ENCODE peak calls at places on chromosomes 13 and 19, in four cellular contexts. K is HepG2, R is A549, S is GM12878. X is an unnamed sample.

GRCh38 chr19:35642312-35642711 is 767 bp downstream of the ETV2 start:
- DNase-seq in K (no peak), R (no peak), S (no peak), X (peak)

GRCh38 chr19:30692517-30692870 is 320.3 kb downstream of the ZNF536 start:
- DNase-seq in K (no peak), R (no peak), S (no peak), X (no peak)

GRCh38 chr13:74450976-74451375 is 316.8 kb upstream of the KLF12 start:
- DNase-seq in K (no peak), R (no peak), S (no peak), X (no peak)

GRCh38 chr19:51079486-51080110 is 3.1 kb downstream of the KLK14 start:
- DNase-seq in K (no peak), R (no peak), S (no peak), X (no peak)

GRCh38 chr13:44651209-44651608 is 75.1 kb upstream of the TSC22D1 start:
- DNase-seq in K (no peak), R (no peak), S (no peak), X (no peak)

GRCh38 chr13:34372581-34372980 is 554.6 kb downstream of the RFC3 start:
- DNase-seq in K (no peak), R (peak), S (no peak), X (no peak)

GRCh38 chr13:102097708-102098107 is 304.1 kb downstream of the FGF14 start:
- DNase-seq in K (no peak), R (no peak), S (no peak), X (no peak)

GRCh38 chr19:33399081-33399744 is 25.7 kb downstream of the CEBPG start:
- DNase-seq in K (no peak), R (no peak), S (no peak), X (no peak)

GRCh38 chr19:53980553-53981407 is 10.7 kb upstream of the CACNG6 start:
- DNase-seq in K (peak), R (peak), S (no peak), X (peak)

GRCh38 chr13:109738298-109738746 is 48.1 kb downstream of the IRS2 start:
- DNase-seq in K (no peak), R (no peak), S (no peak), X (no peak)

GRCh38 chr19:57587529-57587928 is 3.6 kb downstream of the ZIK1 start:
- DNase-seq in K (no peak), R (no peak), S (no peak), X (no peak)

GRCh38 chr13:21744149-21744548 is 73.3 kb downstream of the FGF9 start:
- DNase-seq in K (no peak), R (no peak), S (no peak), X (no peak)

GRCh38 chr19:44371815-44372480 is 15.5 kb upstream of the ZNF112 start:
- DNase-seq in K (no peak), R (no peak), S (no peak), X (no peak)

GRCh38 chr19:16216744-16217670 is 19.3 kb downstream of the AP1M1 start:
- DNase-seq in K (no peak), R (no peak), S (no peak), X (no peak)

GRCh38 chr19:17741456-17741855 is 9.8 kb upstream of the FCHO1 start:
- DNase-seq in K (no peak), R (no peak), S (no peak), X (no peak)

GRCh38 chr13:51922771-51923480 is 61.2 kb downstream of the CCDC70 start:
- DNase-seq in K (no peak), R (no peak), S (no peak), X (no peak)

GRCh38 chr19:40190891-40191835 is at the start of gene MAP3K10:
- DNase-seq in K (peak), R (peak), S (peak), X (peak)

GRCh38 chr19:11017275-11018035 is 56.6 kb downstream of the SMARCA4 start:
- DNase-seq in K (no peak), R (no peak), S (no peak), X (no peak)

GRCh38 chr19:28426902-28427232 is 786.1 kb downstream of the UQCRFS1 start:
- DNase-seq in K (no peak), R (no peak), S (no peak), X (peak)

GRCh38 chr19:55070755-55071502 is 4.7 kb upstream of the EPS8L1 start:
- DNase-seq in K (no peak), R (peak), S (no peak), X (peak)

GRCh38 chr19:42149447-42150202 is 17.4 kb upstream of the POU2F2 start:
- DNase-seq in K (no peak), R (no peak), S (no peak), X (no peak)

GRCh38 chr19:4151623-4152022 is 1.8 kb upstream of the CREB3L3 start:
- DNase-seq in K (no peak), R (no peak), S (no peak), X (no peak)

GRCh38 chr19:4149518-4150288 is 3.7 kb upstream of the CREB3L3 start:
- DNase-seq in K (peak), R (no peak), S (no peak), X (no peak)

GRCh38 chr19:4157164-4157563 is 3.7 kb downstream of the CREB3L3 start:
- DNase-seq in K (no peak), R (no peak), S (no peak), X (no peak)

GRCh38 chr19:4152241-4152998 is 1.0 kb upstream of the CREB3L3 start:
- DNase-seq in K (no peak), R (no peak), S (no peak), X (no peak)

GRCh38 chr19:4154571-4155312 is 1.3 kb downstream of the CREB3L3 start:
- DNase-seq in K (no peak), R (no peak), S (no peak), X (peak)
- TF ChIP-seq KDM1A in K (no peak), R (no peak), S (no peak), X (no peak)

DNA sequence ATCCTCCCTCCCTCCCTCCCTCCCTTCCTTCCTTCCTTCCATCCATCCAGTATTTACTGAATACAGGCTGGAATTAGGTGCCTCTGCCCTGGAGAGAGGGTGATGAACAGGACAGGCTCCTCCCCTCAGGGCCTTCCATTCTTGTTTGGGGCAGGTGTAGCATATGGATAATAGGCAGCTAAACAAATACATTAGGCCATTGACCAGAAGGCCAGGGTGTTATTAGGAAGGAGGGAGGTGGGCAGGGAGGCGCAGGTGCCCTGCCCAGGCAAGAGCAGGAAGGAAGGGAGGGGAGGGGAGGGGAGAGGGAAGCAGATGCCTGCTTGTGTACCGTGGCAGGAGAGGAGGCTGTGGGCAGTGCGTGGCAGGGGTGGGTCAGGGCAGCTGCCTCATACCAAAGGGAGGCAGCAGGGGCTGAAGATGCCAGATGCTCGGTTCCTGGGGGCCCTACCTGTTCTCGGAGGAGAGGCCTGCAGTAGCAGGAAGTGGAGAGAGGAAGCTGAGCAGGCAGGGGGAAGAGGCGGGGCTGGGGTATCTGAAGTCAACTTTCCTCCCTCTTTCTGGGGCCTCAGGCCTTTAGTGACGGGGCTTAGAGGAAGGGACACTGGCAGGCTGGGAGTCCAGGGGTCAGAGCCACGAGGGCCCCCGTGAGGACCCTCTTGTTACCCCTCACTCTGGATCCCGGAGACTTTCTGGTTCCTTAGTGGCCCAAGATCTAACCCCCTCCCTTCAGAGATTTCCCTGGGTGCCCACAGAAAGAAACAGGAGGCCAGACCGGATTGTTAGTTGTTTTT is at the start of gene RINL:
- DNase-seq in K (no peak), R (no peak), S (no peak), X (peak)
- TF ChIP-seq MYC in K (peak), R (no peak), S (no peak), X (no peak)

DNA sequence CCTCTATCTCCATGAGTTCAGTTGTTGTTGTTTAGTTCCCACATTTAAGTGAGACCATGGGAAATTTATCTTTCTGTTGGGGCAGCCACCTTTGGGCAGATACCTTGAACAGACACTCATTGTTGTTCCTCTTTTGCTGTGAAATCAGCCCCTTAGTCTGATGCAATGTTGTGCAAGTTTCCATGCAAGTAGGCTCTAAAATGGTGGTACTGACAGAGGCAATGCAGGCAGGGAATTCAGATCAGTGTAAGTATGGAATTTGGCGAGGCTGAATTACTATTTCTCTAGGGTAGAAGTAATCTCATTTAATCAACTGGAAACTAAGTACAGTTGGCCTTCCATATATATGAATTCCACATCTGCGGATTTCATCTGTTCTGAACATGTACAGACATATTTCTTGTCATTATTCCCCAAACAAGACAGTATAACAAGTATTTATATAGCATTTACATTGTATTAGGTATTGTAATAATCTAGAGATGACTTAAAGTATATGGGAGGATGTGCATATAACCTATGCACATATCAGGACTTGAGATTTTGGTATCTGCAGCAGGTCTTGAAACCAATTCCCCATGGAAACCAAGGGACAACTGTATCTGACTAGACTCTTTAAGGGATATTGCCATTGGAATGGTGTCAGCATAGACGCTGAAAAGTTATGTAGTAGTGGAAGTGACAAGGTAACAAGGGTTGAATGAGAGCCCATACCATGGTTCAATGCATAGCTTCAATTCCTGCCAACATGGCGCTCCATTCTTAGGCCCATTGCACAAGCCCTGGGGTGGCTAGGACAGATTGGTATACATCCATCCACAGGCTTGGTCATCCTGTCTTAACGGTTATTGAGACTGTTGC is 281.5 kb upstream of the HTR2A start:
- DNase-seq in K (no peak), R (no peak), S (no peak), X (no peak)
- TF ChIP-seq KDM1A in K (no peak), R (no peak), S (no peak), X (no peak)

DNA sequence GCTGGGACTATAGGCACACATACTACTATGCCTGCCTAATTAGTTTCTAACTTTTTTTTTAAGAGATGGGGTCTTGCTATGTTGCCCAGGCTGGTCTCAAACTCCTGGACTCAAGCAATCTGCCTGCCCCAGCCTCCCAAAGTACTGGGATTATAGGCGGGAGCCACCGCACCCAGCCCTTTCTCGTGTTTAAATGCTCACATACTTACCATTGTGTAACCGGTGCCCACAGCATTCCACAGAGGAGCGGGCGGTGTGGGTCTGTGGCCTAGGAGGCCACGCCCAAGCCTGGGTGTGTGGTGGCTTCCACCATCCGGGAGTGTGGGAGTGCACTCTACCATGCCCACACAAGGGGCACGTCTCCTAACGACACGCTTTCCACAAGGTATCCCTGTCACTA is 7.7 kb downstream of the LMNB2 start:
- DNase-seq in K (no peak), R (no peak), S (no peak), X (no peak)
- TF ChIP-seq MYC in K (no peak), R (no peak), S (no peak), X (no peak)

GRCh38 chr13:101026736-101027398 is 352.3 kb upstream of the TMTC4 start:
- DNase-seq in K (no peak), R (no peak), S (no peak), X (no peak)

GRCh38 chr13:101026328-101026727 is 351.7 kb upstream of the TMTC4 start:
- DNase-seq in K (no peak), R (no peak), S (no peak), X (no peak)

GRCh38 chr13:101025925-101026324 is 351.3 kb upstream of the TMTC4 start:
- DNase-seq in K (no peak), R (no peak), S (no peak), X (no peak)

GRCh38 chr13:101025519-101025918 is 350.9 kb upstream of the TMTC4 start:
- DNase-seq in K (no peak), R (no peak), S (no peak), X (no peak)
- TF ChIP-seq KDM1A in K (no peak), R (no peak), S (no peak), X (no peak)

GRCh38 chr13:90360785-90361184 is 986.7 kb upstream of the MIR17HG start:
- DNase-seq in K (no peak), R (no peak), S (no peak), X (no peak)

GRCh38 chr13:90365130-90365529 is 982.4 kb upstream of the MIR17HG start:
- DNase-seq in K (no peak), R (no peak), S (no peak), X (no peak)

DNA sequence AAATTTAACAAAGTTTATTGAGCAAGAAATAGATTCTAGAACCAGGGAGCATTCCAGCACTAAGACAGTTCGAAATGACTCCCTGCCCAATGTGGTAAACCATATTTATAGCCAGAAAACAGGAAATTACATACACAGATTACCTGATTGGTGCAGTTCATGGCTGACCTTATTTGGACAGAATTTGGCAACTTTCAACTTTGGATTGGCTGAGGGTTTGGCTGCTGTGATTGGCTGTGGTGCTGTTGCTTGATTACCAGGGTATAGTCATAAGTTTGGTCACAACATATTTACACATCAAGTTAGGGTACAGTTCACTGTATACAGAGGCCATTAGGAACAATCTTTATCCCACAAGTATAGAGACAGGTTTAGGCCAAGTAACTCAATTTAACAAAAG is 984.8 kb upstream of the MIR17HG start:
- DNase-seq in K (no peak), R (no peak), S (no peak), X (no peak)
- TF ChIP-seq MYC in K (no peak), R (no peak), S (no peak), X (no peak)

GRCh38 chr19:7729211-7729610 is 2.7 kb downstream of the CLEC4G start:
- DNase-seq in K (no peak), R (no peak), S (no peak), X (no peak)
- TF ChIP-seq KDM1A in K (no peak), R (no peak), S (no peak), X (no peak)

X was measured in K562.